ENCODE peak calls at places on chromosomes 16 and 17, in five cellular contexts. Q is body of pancreas, Y is fibroblast of villous mesenchyme, W is WERI-Rb-1, T is ovary. Z is an unnamed sample.
A peak's percentile ranks its signal among the peaks of the same experiment; 100 is the strongest.

GRCh38 chr17:16909472-16909871 is 62.4 kb downstream of the TNFRSF13B start:
- DNase-seq in Q (no peak), W (no peak), T (no peak), Y (no peak), Z (no peak)

GRCh38 chr16:22685162-22685830 is 128.7 kb upstream of the HS3ST2 start:
- DNase-seq in T (peak; percentile 70), Q (peak; percentile 51), W (no peak), Y (peak; percentile 40), Z (no peak)

GRCh38 chr17:10292057-10292931 is 80.5 kb downstream of the MYH13 start:
- DNase-seq in T (no peak), W (no peak), Y (peak; percentile 44), Q (peak; percentile 45), Z (peak; percentile 73)

GRCh38 chr16:1290032-1290431 is 19.4 kb upstream of the UBE2I start:
- DNase-seq in Q (no peak), T (no peak), W (no peak), Y (peak; percentile 16), Z (no peak)

GRCh38 chr17:58753026-58753425 is 2.6 kb upstream of the PPM1E start:
- DNase-seq in Y (no peak), W (no peak), Q (no peak), T (no peak), Z (no peak)

GRCh38 chr17:14048169-14048568 is 21.1 kb upstream of the COX10 start:
- DNase-seq in Q (no peak), W (peak; percentile 18), Y (no peak), T (no peak), Z (no peak)

GRCh38 chr16:22664132-22664531 is 149.8 kb upstream of the HS3ST2 start:
- DNase-seq in Y (no peak), T (no peak), Q (no peak), W (no peak), Z (no peak)

GRCh38 chr16:19748389-19749110 is 30.5 kb downstream of the IQCK start:
- DNase-seq in Q (no peak), T (no peak), W (no peak), Y (peak; percentile 51), Z (no peak)

GRCh38 chr16:8795096-8795495 is 2.3 kb downstream of the TMEM186 start:
- DNase-seq in T (no peak), Y (no peak), Q (no peak), W (no peak), Z (no peak)

GRCh38 chr16:50881331-50881830 is 139.5 kb downstream of the CYLD start:
- DNase-seq in W (peak; percentile 83), Q (no peak), T (no peak), Y (no peak), Z (no peak)

GRCh38 chr17:1647802-1648581 is 1.7 kb downstream of the RILP start:
- DNase-seq in W (peak; percentile 63), T (no peak), Y (no peak), Q (peak; percentile 55), Z (peak; percentile 20)

GRCh38 chr17:50517504-50518264 is 9.4 kb downstream of the MYCBPAP start:
- DNase-seq in Y (no peak), T (no peak), W (no peak), Q (no peak), Z (no peak)

GRCh38 chr17:48440660-48441059 is 10.6 kb upstream of the SKAP1 start:
- DNase-seq in Y (no peak), W (no peak), T (no peak), Q (no peak), Z (no peak)

GRCh38 chr16:29007865-29008593 is 23.2 kb downstream of the LAT start:
- DNase-seq in Q (no peak), Y (peak; percentile 39), W (no peak), T (no peak), Z (peak; percentile 43)

GRCh38 chr17:3554440-3554839 is 3.2 kb downstream of the TRPV3 start:
- DNase-seq in Y (no peak), T (no peak), Q (no peak), W (no peak), Z (no peak)

GRCh38 chr17:3035256-3035967 is 28.0 kb downstream of the OR1D5 start:
- DNase-seq in Y (no peak), Q (no peak), T (no peak), W (no peak), Z (no peak)

GRCh38 chr17:43609613-43610385 is 51.9 kb downstream of the MEOX1 start:
- DNase-seq in T (no peak), Y (no peak), Q (no peak), W (no peak), Z (no peak)

GRCh38 chr17:58303981-58304734 is 23.4 kb upstream of the MPO start:
- DNase-seq in W (peak; percentile 83), Q (peak; percentile 36), T (no peak), Y (peak; percentile 23), Z (peak; percentile 27)

GRCh38 chr16:85390511-85391174 is 222.5 kb upstream of the GSE1 start:
- DNase-seq in Y (peak; percentile 98), T (peak; percentile 78), W (no peak), Q (peak; percentile 55), Z (peak; percentile 93)

GRCh38 chr17:81480140-81480917 is 32.3 kb downstream of the ACTG1 start:
- DNase-seq in Q (peak; percentile 38), W (no peak), T (peak; percentile 66), Y (peak; percentile 67), Z (peak; percentile 81)

GRCh38 chr17:32909787-32910369 is 18.1 kb upstream of the TMEM98 start:
- DNase-seq in W (peak; percentile 72), T (peak; percentile 47), Q (peak; percentile 93), Y (peak; percentile 89), Z (peak; percentile 89)

GRCh38 chr17:82837586-82838320 is 2.1 kb downstream of the ZNF750 start:
- DNase-seq in W (no peak), Y (no peak), T (peak; percentile 33), Q (no peak), Z (no peak)

GRCh38 chr17:4833941-4834501 is 881 bp downstream of the MINK1 start:
- DNase-seq in Y (peak; percentile 80), W (no peak), Q (peak; percentile 42), T (peak; percentile 55), Z (peak; percentile 44)

GRCh38 chr16:74623214-74623842 is 16.4 kb upstream of the GLG1 start:
- DNase-seq in Y (peak; percentile 65), W (no peak), Q (no peak), T (no peak), Z (peak; percentile 68)

GRCh38 chr16:4273858-4274291 is 1.1 kb upstream of the TFAP4 start:
- DNase-seq in Q (peak; percentile 63), W (peak; percentile 67), Y (peak; percentile 50), T (peak; percentile 67), Z (peak; percentile 64)

GRCh38 chr17:18261146-18261515 is 669 bp downstream of the MIEF2 start:
- DNase-seq in Q (peak; percentile 93), W (peak; percentile 34), T (peak; percentile 72), Y (peak; percentile 38), Z (peak; percentile 38)

GRCh38 chr16:1009358-1010150 is 28.0 kb downstream of the SOX8 start:
- DNase-seq in Q (no peak), W (no peak), Y (no peak), T (no peak), Z (no peak)

GRCh38 chr16:78931267-78932060 is 669.1 kb downstream of the MAF start:
- DNase-seq in Q (no peak), T (no peak), Y (no peak), W (peak; percentile 63), Z (no peak)

GRCh38 chr16:57061084-57061905 is 31.1 kb upstream of the CPNE2 start:
- DNase-seq in W (peak; percentile 49), Y (peak; percentile 81), Q (peak; percentile 46), T (peak; percentile 73), Z (peak; percentile 64)

GRCh38 chr16:50315346-50315997 is 49.1 kb downstream of the ADCY7 start:
- DNase-seq in Q (no peak), T (peak; percentile 29), Y (no peak), W (no peak), Z (peak; percentile 9)

GRCh38 chr17:4853195-4853762 is 20.1 kb downstream of the MINK1 start:
- DNase-seq in Q (no peak), T (no peak), W (no peak), Y (no peak), Z (no peak)

GRCh38 chr16:19912445-19913305 is 28.0 kb upstream of the GPRC5B start:
- DNase-seq in W (no peak), Q (no peak), Y (peak; percentile 3), T (no peak), Z (peak; percentile 14)

GRCh38 chr16:85082553-85083050 is 29.7 kb downstream of the CIBAR2 start:
- DNase-seq in Q (no peak), T (no peak), Y (no peak), W (no peak), Z (no peak)

GRCh38 chr17:75875940-75876189 is 2.5 kb downstream of the TRIM47 start:
- DNase-seq in T (no peak), Y (no peak), Q (peak; percentile 67), W (no peak), Z (no peak)

GRCh38 chr17:75876938-75877751 is 1.2 kb downstream of the TRIM47 start:
- DNase-seq in T (peak; percentile 97), Y (peak; percentile 97), W (peak; percentile 90), Q (peak; percentile 90), Z (peak; percentile 98)

GRCh38 chr17:75877752-75878173 is 618 bp downstream of the TRIM47 start:
- DNase-seq in W (peak; percentile 84), T (peak; percentile 83), Y (peak; percentile 72), Q (peak; percentile 82), Z (peak; percentile 64)

GRCh38 chr17:75875182-75875939 is 3.0 kb downstream of the TRIM47 start:
- DNase-seq in T (peak; percentile 68), Y (no peak), W (no peak), Q (no peak), Z (no peak)

DNA sequence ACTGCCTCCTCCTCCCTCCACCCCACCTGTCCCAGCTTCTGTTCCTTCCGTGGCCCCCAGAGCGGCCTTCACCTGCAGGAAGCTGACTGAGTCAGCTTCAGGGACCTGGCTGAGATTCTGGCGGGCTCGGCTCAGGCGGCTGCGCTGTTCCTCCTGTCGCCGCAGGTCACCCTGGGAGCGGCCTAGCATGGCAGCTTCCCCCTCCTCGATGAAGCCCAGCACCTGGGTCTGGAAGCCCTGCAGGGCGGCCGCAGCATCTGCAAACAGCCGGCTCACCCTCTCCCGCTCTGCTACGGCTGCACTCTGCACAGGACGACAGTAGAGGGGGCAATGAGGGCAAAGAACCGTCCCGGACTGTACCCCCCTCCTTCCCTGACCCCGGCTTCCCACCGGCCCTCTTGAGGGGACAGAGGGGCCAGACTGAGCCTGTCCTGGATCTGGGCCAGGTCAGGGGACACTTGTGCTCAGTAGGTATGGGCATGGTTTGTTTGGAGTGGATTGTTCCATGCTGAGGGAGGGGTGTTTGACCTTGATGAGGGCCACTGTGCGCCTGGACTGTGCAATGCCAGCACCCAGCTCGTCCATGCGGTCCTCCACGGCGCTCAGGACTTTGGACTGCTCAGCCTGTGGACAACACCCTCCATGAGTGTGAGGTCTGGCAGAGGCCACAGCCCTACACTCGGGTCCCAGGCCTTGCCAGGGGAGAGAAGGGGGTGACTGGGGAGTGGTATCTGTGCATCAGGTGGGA is 2.0 kb downstream of the TRIM47 start:
- DNase-seq in Y (no peak), W (peak; percentile 88), T (no peak), Q (peak; percentile 88), Z (no peak)
- TF ChIP-seq CTCF in Y (peak; percentile 12), W (peak; percentile 75), T (no peak), Q (no peak), Z (no peak)

GRCh38 chr17:64016248-64016784 is 4.1 kb downstream of the ICAM2 start:
- DNase-seq in T (no peak), W (no peak), Y (no peak), Q (no peak), Z (no peak)
- TF ChIP-seq CTCF in T (no peak), W (no peak), Y (peak; percentile 14), Q (no peak), Z (peak; percentile 42)

GRCh38 chr17:35587074-35587961 is at the start of gene AP2B1:
- DNase-seq in Q (peak; percentile 93), W (peak; percentile 94), Y (peak; percentile 97), T (peak; percentile 97), Z (peak; percentile 97)
- TF ChIP-seq CTCF in Q (no peak), W (no peak), Y (no peak), T (peak; percentile 41), Z (no peak)

GRCh38 chr16:67198238-67198734 is 645 bp upstream of the ELMO3 start:
- DNase-seq in T (peak; percentile 66), Q (peak; percentile 53), Y (no peak), W (no peak), Z (peak; percentile 49)
- TF ChIP-seq CTCF in T (no peak), Q (peak; percentile 42), Y (peak; percentile 56), W (peak; percentile 77), Z (peak; percentile 63)

Z was measured in fibroblast of the aortic adventitia.